ENCODE peak calls at places on chromosome 21, in eight cellular contexts. One of them, this sample, is unnamed.

GRCh38 chr21:42595281-42596187 is 57.9 kb upstream of the PDE9A start:
- DNase-seq in NCI-H524 treated with DMSO at 0.1 percent for 48 hours: no peak
- DNase-seq in NCI-H187: no peak
- DNase-seq in COR-L47: no peak
- DNase-seq in fibroblast of the aortic adventitia: no peak
- DNase-seq in left cardiac atrium: no peak
- DNase-seq in GM04503: no peak
- DNase-seq in NCI-H1930: no peak
- DNase-seq in this sample: no peak

GRCh38 chr21:42377211-42377950 is 11.0 kb upstream of the TFF1 start:
- DNase-seq in NCI-H524 treated with DMSO at 0.1 percent for 48 hours: no peak
- DNase-seq in NCI-H187: no peak
- DNase-seq in COR-L47: no peak
- DNase-seq in fibroblast of the aortic adventitia: no peak
- DNase-seq in left cardiac atrium: no peak
- DNase-seq in GM04503: no peak
- DNase-seq in NCI-H1930: no peak
- DNase-seq in this sample: no peak

GRCh38 chr21:43740497-43741156 is 21.7 kb downstream of the PDXK start:
- DNase-seq in NCI-H524 treated with DMSO at 0.1 percent for 48 hours: no peak
- DNase-seq in NCI-H187: no peak
- DNase-seq in COR-L47: no peak
- DNase-seq in fibroblast of the aortic adventitia: no peak
- DNase-seq in left cardiac atrium: no peak
- DNase-seq in GM04503: no peak
- DNase-seq in NCI-H1930: peak; percentile 82
- DNase-seq in this sample: no peak

GRCh38 chr21:36422279-36423098 is 37.3 kb downstream of the CHAF1B start:
- DNase-seq in NCI-H524 treated with DMSO at 0.1 percent for 48 hours: no peak
- DNase-seq in NCI-H187: peak; percentile 31
- DNase-seq in COR-L47: peak; percentile 14
- DNase-seq in fibroblast of the aortic adventitia: peak; percentile 78
- DNase-seq in left cardiac atrium: peak; percentile 68
- DNase-seq in GM04503: no peak
- DNase-seq in NCI-H1930: no peak
- DNase-seq in this sample: no peak

GRCh38 chr21:37166733-37167132 is 93.7 kb downstream of the TTC3 start:
- DNase-seq in NCI-H524 treated with DMSO at 0.1 percent for 48 hours: peak; percentile 14
- DNase-seq in NCI-H187: no peak
- DNase-seq in COR-L47: no peak
- DNase-seq in fibroblast of the aortic adventitia: peak; percentile 15
- DNase-seq in left cardiac atrium: no peak
- DNase-seq in GM04503: no peak
- DNase-seq in NCI-H1930: no peak
- DNase-seq in this sample: no peak

GRCh38 chr21:44537930-44538911 is 1.8 kb downstream of the KRTAP10-1 start:
- DNase-seq in NCI-H524 treated with DMSO at 0.1 percent for 48 hours: no peak
- DNase-seq in NCI-H187: no peak
- DNase-seq in COR-L47: no peak
- DNase-seq in fibroblast of the aortic adventitia: no peak
- DNase-seq in left cardiac atrium: no peak
- DNase-seq in GM04503: no peak
- DNase-seq in NCI-H1930: no peak
- DNase-seq in this sample: no peak

GRCh38 chr21:45290948-45291612 is 3.4 kb upstream of the POFUT2 start:
- DNase-seq in NCI-H524 treated with DMSO at 0.1 percent for 48 hours: no peak
- DNase-seq in NCI-H187: no peak
- DNase-seq in COR-L47: no peak
- DNase-seq in fibroblast of the aortic adventitia: peak; percentile 73
- DNase-seq in left cardiac atrium: peak; percentile 67
- DNase-seq in GM04503: no peak
- DNase-seq in NCI-H1930: no peak
- DNase-seq in this sample: no peak

GRCh38 chr21:34276711-34277425 is 86.9 kb upstream of the KCNE2 start:
- DNase-seq in NCI-H524 treated with DMSO at 0.1 percent for 48 hours: no peak
- DNase-seq in NCI-H187: no peak
- DNase-seq in COR-L47: no peak
- DNase-seq in fibroblast of the aortic adventitia: no peak
- DNase-seq in left cardiac atrium: no peak
- DNase-seq in GM04503: peak; percentile 27
- DNase-seq in NCI-H1930: no peak
- DNase-seq in this sample: no peak

GRCh38 chr21:31198575-31198974 is 145.5 kb downstream of the TIAM1 start:
- DNase-seq in NCI-H524 treated with DMSO at 0.1 percent for 48 hours: no peak
- DNase-seq in NCI-H187: peak; percentile 15
- DNase-seq in COR-L47: peak; percentile 53
- DNase-seq in fibroblast of the aortic adventitia: peak; percentile 82
- DNase-seq in left cardiac atrium: no peak
- DNase-seq in GM04503: no peak
- DNase-seq in NCI-H1930: no peak
- DNase-seq in this sample: peak; percentile 43

GRCh38 chr21:45559216-45560105 is 17.2 kb upstream of the SLC19A1 start:
- DNase-seq in NCI-H524 treated with DMSO at 0.1 percent for 48 hours: no peak
- DNase-seq in NCI-H187: no peak
- DNase-seq in COR-L47: no peak
- DNase-seq in fibroblast of the aortic adventitia: no peak
- DNase-seq in left cardiac atrium: no peak
- DNase-seq in GM04503: no peak
- DNase-seq in NCI-H1930: no peak
- DNase-seq in this sample: no peak

GRCh38 chr21:15617968-15618367 is 111.8 kb upstream of the USP25 start:
- DNase-seq in NCI-H524 treated with DMSO at 0.1 percent for 48 hours: no peak
- DNase-seq in NCI-H187: no peak
- DNase-seq in COR-L47: no peak
- DNase-seq in fibroblast of the aortic adventitia: peak; percentile 75
- DNase-seq in left cardiac atrium: no peak
- DNase-seq in GM04503: peak; percentile 56
- DNase-seq in NCI-H1930: no peak
- DNase-seq in this sample: no peak

GRCh38 chr21:14711287-14711686 is 165.2 kb upstream of the SAMSN1 start:
- DNase-seq in NCI-H524 treated with DMSO at 0.1 percent for 48 hours: no peak
- DNase-seq in NCI-H187: no peak
- DNase-seq in COR-L47: no peak
- DNase-seq in fibroblast of the aortic adventitia: no peak
- DNase-seq in left cardiac atrium: no peak
- DNase-seq in GM04503: no peak
- DNase-seq in NCI-H1930: no peak
- DNase-seq in this sample: no peak

GRCh38 chr21:41564871-41565281 is 56.9 kb upstream of the TMPRSS2 start:
- DNase-seq in NCI-H524 treated with DMSO at 0.1 percent for 48 hours: no peak
- DNase-seq in NCI-H187: no peak
- DNase-seq in COR-L47: no peak
- DNase-seq in fibroblast of the aortic adventitia: peak; percentile 4
- DNase-seq in left cardiac atrium: no peak
- DNase-seq in GM04503: peak; percentile 72
- DNase-seq in NCI-H1930: no peak
- DNase-seq in this sample: no peak

GRCh38 chr21:41090981-41091380 is 77.0 kb upstream of the BACE2 start:
- DNase-seq in NCI-H524 treated with DMSO at 0.1 percent for 48 hours: peak; percentile 84
- DNase-seq in NCI-H187: peak; percentile 76
- DNase-seq in COR-L47: no peak
- DNase-seq in fibroblast of the aortic adventitia: no peak
- DNase-seq in left cardiac atrium: no peak
- DNase-seq in GM04503: no peak
- DNase-seq in NCI-H1930: no peak
- DNase-seq in this sample: no peak

GRCh38 chr21:41402796-41403195 is 23.2 kb upstream of the MX1 start:
- DNase-seq in NCI-H524 treated with DMSO at 0.1 percent for 48 hours: no peak
- DNase-seq in NCI-H187: no peak
- DNase-seq in COR-L47: no peak
- DNase-seq in fibroblast of the aortic adventitia: no peak
- DNase-seq in left cardiac atrium: no peak
- DNase-seq in GM04503: no peak
- DNase-seq in NCI-H1930: no peak
- DNase-seq in this sample: no peak

GRCh38 chr21:39661740-39662139 is 49.0 kb downstream of the B3GALT5 start:
- DNase-seq in NCI-H524 treated with DMSO at 0.1 percent for 48 hours: no peak
- DNase-seq in NCI-H187: no peak
- DNase-seq in COR-L47: no peak
- DNase-seq in fibroblast of the aortic adventitia: no peak
- DNase-seq in left cardiac atrium: no peak
- DNase-seq in GM04503: no peak
- DNase-seq in NCI-H1930: no peak
- DNase-seq in this sample: no peak

GRCh38 chr21:46154155-46154954 is 1.0 kb downstream of the FTCD start:
- DNase-seq in NCI-H524 treated with DMSO at 0.1 percent for 48 hours: no peak
- DNase-seq in NCI-H187: no peak
- DNase-seq in COR-L47: no peak
- DNase-seq in fibroblast of the aortic adventitia: no peak
- DNase-seq in left cardiac atrium: no peak
- DNase-seq in GM04503: no peak
- DNase-seq in NCI-H1930: no peak
- DNase-seq in this sample: no peak

GRCh38 chr21:28601708-28602107 is 391.0 kb downstream of the LTN1 start:
- DNase-seq in NCI-H524 treated with DMSO at 0.1 percent for 48 hours: no peak
- DNase-seq in NCI-H187: no peak
- DNase-seq in COR-L47: no peak
- DNase-seq in fibroblast of the aortic adventitia: peak; percentile 26
- DNase-seq in left cardiac atrium: no peak
- DNase-seq in GM04503: no peak
- DNase-seq in NCI-H1930: no peak
- DNase-seq in this sample: no peak

GRCh38 chr21:40335689-40336088 is 468.5 kb downstream of the PCP4 start:
- DNase-seq in NCI-H524 treated with DMSO at 0.1 percent for 48 hours: no peak
- DNase-seq in NCI-H187: no peak
- DNase-seq in COR-L47: peak; percentile 84
- DNase-seq in fibroblast of the aortic adventitia: no peak
- DNase-seq in left cardiac atrium: no peak
- DNase-seq in GM04503: no peak
- DNase-seq in NCI-H1930: peak; percentile 70
- DNase-seq in this sample: peak; percentile 92

GRCh38 chr21:39527664-39528381 is 76.1 kb downstream of the SH3BGR start:
- DNase-seq in NCI-H524 treated with DMSO at 0.1 percent for 48 hours: no peak
- DNase-seq in NCI-H187: no peak
- DNase-seq in COR-L47: peak; percentile 30
- DNase-seq in fibroblast of the aortic adventitia: no peak
- DNase-seq in left cardiac atrium: no peak
- DNase-seq in GM04503: no peak
- DNase-seq in NCI-H1930: no peak
- DNase-seq in this sample: peak; percentile 16

This sample was measured in NCI-H748 treated with DMSO at 0.1 percent for 48 hours.